ENCODE peak calls at places on chromosomes 3 and 15, in six cellular contexts. D is heart left ventricle, P is GM04504, Y is epithelial cell of esophagus, T is Panc1, K is mesothelial cell of epicardium. I is an unnamed sample.
A peak's percentile ranks its signal among the peaks of the same experiment; 100 is the strongest.

GRCh38 chr3:8555705-8556314 is 54.2 kb downstream of the LMCD1 start:
- DNase-seq in K (no peak), T (no peak), P (no peak), D (no peak), Y (no peak), I (no peak)

GRCh38 chr3:62319570-62320243 is 53.6 kb downstream of the FEZF2 start:
- DNase-seq in P (no peak), D (no peak), Y (peak; percentile 76), T (no peak), K (no peak), I (no peak)

GRCh38 chr3:85360742-85361387 is 402.1 kb downstream of the CADM2 start:
- DNase-seq in Y (peak; percentile 76), T (peak; percentile 36), P (no peak), D (no peak), K (peak; percentile 41), I (peak; percentile 63)

GRCh38 chr3:187902041-187902471 is 156.8 kb upstream of the BCL6 start:
- DNase-seq in D (no peak), K (no peak), P (no peak), T (no peak), Y (no peak), I (no peak)

GRCh38 chr3:139130390-139131140 is 85.9 kb upstream of the PRR23C start:
- DNase-seq in P (no peak), T (no peak), D (no peak), Y (no peak), K (no peak), I (no peak)

GRCh38 chr3:106071306-106071705 is 202.5 kb upstream of the CBLB start:
- DNase-seq in K (no peak), Y (no peak), D (no peak), P (no peak), T (no peak), I (no peak)

GRCh38 chr3:129988429-129988828 is 13.9 kb downstream of the TRH start:
- DNase-seq in P (no peak), K (no peak), Y (no peak), T (no peak), D (no peak), I (no peak)

GRCh38 chr15:89206908-89207331 is 14.5 kb downstream of the RLBP1 start:
- DNase-seq in Y (peak; percentile 69), P (peak; percentile 21), D (peak; percentile 85), T (peak; percentile 33), K (peak; percentile 86), I (peak; percentile 50)

GRCh38 chr15:48654799-48655198 is 9.3 kb upstream of the FBN1 start:
- DNase-seq in P (no peak), Y (no peak), K (no peak), D (no peak), T (no peak), I (no peak)

GRCh38 chr3:21138085-21138484 is 612.9 kb downstream of the ZNF385D start:
- DNase-seq in P (no peak), Y (no peak), D (no peak), T (no peak), K (no peak), I (no peak)

GRCh38 chr3:158845748-158846350 is 44.0 kb downstream of the MFSD1 start:
- DNase-seq in Y (peak; percentile 48), T (no peak), D (no peak), K (no peak), P (no peak), I (no peak)

GRCh38 chr3:66404246-66404645 is 96.6 kb downstream of the LRIG1 start:
- DNase-seq in K (no peak), Y (no peak), P (no peak), T (no peak), D (no peak), I (no peak)

GRCh38 chr3:29420106-29420505 is 139.2 kb downstream of the RBMS3 start:
- DNase-seq in T (no peak), K (no peak), D (no peak), Y (no peak), P (no peak), I (no peak)

GRCh38 chr3:138861755-138862333 is 27.1 kb upstream of the PIK3CB start:
- DNase-seq in T (no peak), Y (peak; percentile 75), K (no peak), P (no peak), D (no peak), I (no peak)

GRCh38 chr3:19348929-19349564 is 200.7 kb downstream of the KCNH8 start:
- DNase-seq in K (no peak), D (no peak), P (no peak), Y (peak; percentile 56), T (peak; percentile 17), I (no peak)

GRCh38 chr15:66170042-66170441 is 83.5 kb downstream of the MEGF11 start:
- DNase-seq in T (no peak), Y (no peak), K (no peak), D (no peak), P (no peak), I (no peak)

GRCh38 chr3:50627407-50628051 is 10.6 kb downstream of the MAPKAPK3 start:
- DNase-seq in K (no peak), D (peak; percentile 73), P (no peak), Y (peak; percentile 91), T (no peak), I (no peak)

GRCh38 chr15:26065723-26066122 is 202.6 kb upstream of the ATP10A start:
- DNase-seq in T (no peak), Y (no peak), D (no peak), K (no peak), P (no peak), I (no peak)

GRCh38 chr3:17891139-17891850 is 148.9 kb upstream of the TBC1D5 start:
- DNase-seq in D (no peak), P (no peak), T (no peak), Y (peak; percentile 45), K (no peak), I (no peak)

GRCh38 chr3:121529308-121529707 is 16.5 kb downstream of the POLQ start:
- DNase-seq in Y (peak; percentile 15), P (no peak), D (no peak), T (no peak), K (no peak), I (no peak)

GRCh38 chr3:43363621-43364266 is 77.4 kb downstream of the SNRK start:
- DNase-seq in Y (no peak), T (no peak), P (peak; percentile 66), K (no peak), D (peak; percentile 87), I (no peak)

GRCh38 chr3:135539854-135540253 is 425.7 kb upstream of the PPP2R3A start:
- DNase-seq in K (no peak), P (no peak), D (no peak), Y (no peak), T (no peak), I (no peak)

GRCh38 chr3:195208631-195209030 is 62.3 kb downstream of the XXYLT1 start:
- DNase-seq in K (no peak), T (no peak), P (no peak), D (no peak), Y (no peak), I (peak; percentile 38)

I was measured in H1.